ENCODE peak calls at places on chromosomes 12 and 14, in seven cellular contexts. Q is WTC11; J is AG04450; M is foreskin fibroblast; Y is mammary epithelial cell; G is activated CD8-positive, alpha-beta T cell treated with anti-CD3 and anti-CD28 coated beads for 36 hours; W is PC-9. D is an unnamed sample.

GRCh38 chr14:101072945-101073597 is 169.5 kb upstream of the RTL1 start:
- DNase-seq in M (peak), G (peak), J (peak), Y (peak), Q (peak), W (peak), D (no peak)

GRCh38 chr14:78401866-78402265 is 231.7 kb downstream of the NRXN3 start:
- DNase-seq in M (no peak), Y (peak), J (no peak), W (no peak), Q (no peak), G (no peak), D (no peak)

GRCh38 chr12:73221398-73221797 is 949.2 kb downstream of the TRHDE start:
- DNase-seq in G (no peak), J (no peak), M (no peak), Y (no peak), W (no peak), Q (no peak), D (no peak)

GRCh38 chr12:75585309-75585708 is 73.9 kb upstream of the KRR1 start:
- DNase-seq in Q (no peak), Y (peak), M (peak), J (peak), W (peak), G (no peak), D (no peak)

GRCh38 chr14:97301931-97302559 is 504.9 kb downstream of the VRK1 start:
- DNase-seq in Q (no peak), G (no peak), M (no peak), W (no peak), Y (no peak), J (no peak), D (no peak)

GRCh38 chr12:131323879-131324278 is 370.2 kb downstream of the ADGRD1 start:
- DNase-seq in Y (no peak), W (no peak), J (no peak), Q (no peak), G (peak), M (no peak), D (no peak)

GRCh38 chr14:28163261-28163660 is 603.3 kb upstream of the FOXG1 start:
- DNase-seq in G (no peak), Q (no peak), J (no peak), W (no peak), M (no peak), Y (no peak), D (no peak)

GRCh38 chr12:50625029-50625875 is 120.5 kb downstream of the DIP2B start:
- DNase-seq in Y (no peak), J (no peak), Q (no peak), M (no peak), G (no peak), W (no peak), D (no peak)

GRCh38 chr12:14936224-14936861 is 2.0 kb downstream of the ERP27 start:
- DNase-seq in Y (no peak), Q (peak), G (no peak), M (no peak), J (no peak), W (no peak), D (no peak)

GRCh38 chr12:66235626-66236281 is 46.7 kb downstream of the IRAK3 start:
- DNase-seq in J (no peak), W (no peak), M (no peak), G (no peak), Q (no peak), Y (no peak), D (no peak)

GRCh38 chr14:89121961-89122675 is 294.9 kb downstream of the FOXN3 start:
- DNase-seq in Q (peak), G (no peak), J (no peak), Y (no peak), M (no peak), W (no peak), D (no peak)

GRCh38 chr12:95337176-95337575 is 119.6 kb downstream of the VEZT start:
- DNase-seq in M (peak), Q (no peak), G (no peak), Y (no peak), W (no peak), J (no peak), D (no peak)

GRCh38 chr12:95335948-95336347 is 118.3 kb downstream of the VEZT start:
- DNase-seq in Y (no peak), M (no peak), Q (no peak), J (no peak), G (no peak), W (no peak), D (no peak)

GRCh38 chr12:95339086-95339788 is 121.6 kb downstream of the VEZT start:
- DNase-seq in W (no peak), M (peak), Q (no peak), G (no peak), J (no peak), Y (peak), D (no peak)

GRCh38 chr12:95342008-95342407 is 124.4 kb downstream of the VEZT start:
- DNase-seq in Y (no peak), W (no peak), J (no peak), M (no peak), Q (no peak), G (no peak), D (no peak)

GRCh38 chr12:95336387-95337067 is 118.9 kb downstream of the VEZT start:
- DNase-seq in G (no peak), J (peak), W (peak), M (peak), Y (peak), Q (peak), D (no peak)
- TF ChIP-seq CTCF in G (no peak), J (peak), W (peak), M (peak), Y (peak), Q (peak), D (no peak)

GRCh38 chr14:61695695-61696527 is 598 bp downstream of the HIF1A start:
- DNase-seq in W (no peak), G (peak), Q (peak), Y (peak), M (no peak), J (no peak), D (peak)
- TF ChIP-seq CTCF in W (no peak), G (no peak), Q (no peak), Y (no peak), M (no peak), J (no peak), D (no peak)

GRCh38 chr14:54715244-54715643 is 148.3 kb downstream of the SAMD4A start:
- DNase-seq in Y (peak), W (no peak), M (no peak), G (no peak), Q (no peak), J (no peak), D (no peak)
- TF ChIP-seq CTCF in Y (peak), W (no peak), M (peak), G (no peak), Q (no peak), J (peak), D (no peak)

DNA sequence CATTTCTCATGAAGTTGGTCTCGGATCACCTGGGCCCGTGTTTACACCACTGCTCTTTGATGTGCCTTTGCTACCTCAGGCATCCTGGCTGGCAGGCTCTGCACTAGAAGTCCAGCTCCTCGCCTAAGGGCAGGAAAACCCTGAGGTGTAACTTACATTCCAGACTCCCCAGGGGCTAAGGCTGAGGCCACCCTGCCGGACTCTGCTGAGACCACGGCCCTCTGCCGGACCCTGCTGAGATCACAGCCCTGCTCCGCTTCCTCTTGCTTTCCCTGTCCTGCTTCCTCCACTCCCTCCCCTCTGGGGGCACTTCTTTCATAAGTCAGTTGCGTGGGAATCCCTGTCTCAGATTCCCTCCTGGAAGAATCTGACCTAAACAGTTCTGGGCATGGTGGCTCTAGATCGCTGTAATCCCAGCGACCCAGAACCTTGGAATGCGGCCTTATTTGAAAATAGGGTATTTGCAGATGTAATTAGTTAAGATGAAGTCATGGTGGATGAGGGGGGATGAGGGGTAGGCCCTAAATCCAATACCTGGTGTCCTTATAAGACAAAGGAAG is 17.2 kb downstream of the RILPL1 start:
- DNase-seq in Y (no peak), Q (no peak), G (no peak), J (no peak), W (no peak), M (no peak), D (no peak)
- TF ChIP-seq CTCF in Y (no peak), Q (no peak), G (no peak), J (no peak), W (no peak), M (no peak), D (no peak)

DNA sequence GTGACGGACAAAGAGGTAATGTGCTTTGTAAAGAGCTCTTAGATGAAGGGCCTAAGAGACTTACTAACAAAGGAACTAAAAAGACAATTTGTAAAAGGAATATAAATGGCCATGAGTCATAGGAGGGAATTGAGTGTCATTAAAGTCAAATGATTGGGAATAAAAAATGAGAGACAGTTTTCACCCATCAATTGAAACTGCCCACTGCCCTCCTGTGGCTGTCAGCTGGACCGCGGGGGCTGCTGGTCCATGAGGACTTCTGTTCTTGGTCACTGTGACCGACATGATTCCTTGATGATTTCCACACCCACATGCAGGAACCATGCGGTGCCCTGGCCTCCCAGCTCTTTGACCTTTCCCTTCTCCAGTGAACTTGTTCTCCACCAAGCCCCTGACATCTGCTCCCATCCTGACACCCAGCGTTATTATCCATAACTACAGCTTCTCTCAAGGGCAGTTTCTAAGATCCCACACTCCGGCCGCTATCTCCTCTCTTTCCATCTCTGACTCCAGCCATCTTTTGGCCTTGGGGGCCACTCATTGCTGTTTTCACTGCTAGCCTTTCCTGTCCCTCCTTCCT is 48.4 kb downstream of the C12orf75 start:
- DNase-seq in M (no peak), W (no peak), Q (peak), G (no peak), J (no peak), Y (no peak), D (no peak)
- TF ChIP-seq CTCF in M (no peak), W (no peak), Q (no peak), G (no peak), J (peak), Y (no peak), D (no peak)

GRCh38 chr12:119642986-119643385 is 24.9 kb upstream of the PRKAB1 start:
- DNase-seq in J (no peak), G (no peak), M (no peak), Q (peak), Y (no peak), W (no peak), D (no peak)
- TF ChIP-seq CTCF in J (peak), G (peak), M (no peak), Q (peak), Y (peak), W (peak), D (peak)

D was measured in CD14-positive monocyte.